ENCODE peak calls at places on chromosomes 1 and 21, in six cellular contexts. Q is left ventricle myocardium inferior, O is stomach, I is psoas muscle, Y is GM12878, G is heart right ventricle. W is an unnamed sample. For H3K36me3 and H3K4me1, the result is how much of the 10 kb centered on the place peaks cover.

GRCh38 chr21:20641251-20641650 is 357.0 kb upstream of the NCAM2 start:
- DNase-seq in Q (no peak), O (no peak), I (no peak), Y (no peak), G (no peak), W (no peak)

GRCh38 chr1:115077286-115077983 is 11.9 kb downstream of the TSPAN2 start:
- DNase-seq in Q (no peak), O (no peak), I (no peak), Y (no peak), G (no peak), W (no peak)

GRCh38 chr1:149966405-149966804 is 29.7 kb upstream of the MTMR11 start:
- DNase-seq in Q (no peak), O (no peak), I (no peak), Y (no peak), G (no peak), W (no peak)

GRCh38 chr1:224068458-224068770 is 45.5 kb upstream of the FBXO28 start:
- DNase-seq in Q (no peak), O (no peak), I (no peak), Y (no peak), G (no peak), W (no peak)

GRCh38 chr1:94895518-94895917 is 31.4 kb downstream of the CNN3 start:
- DNase-seq in Q (no peak), O (no peak), I (no peak), Y (no peak), G (no peak), W (no peak)

GRCh38 chr1:6177681-6178380 is 2.3 kb downstream of the CHD5 start:
- DNase-seq in Q (no peak), O (no peak), I (no peak), Y (no peak), G (no peak), W (no peak)

GRCh38 chr1:59678809-59679228 is 135.9 kb upstream of the HOOK1 start:
- DNase-seq in Q (no peak), O (no peak), I (no peak), Y (no peak), G (no peak), W (no peak)

GRCh38 chr1:96049759-96050409 is 671.7 kb upstream of the PTBP2 start:
- DNase-seq in Q (no peak), O (no peak), I (no peak), Y (no peak), G (no peak), W (no peak)

GRCh38 chr21:46376856-46377453 is 53.0 kb downstream of the PCNT start:
- DNase-seq in Q (no peak), O (no peak), I (peak), Y (no peak), G (no peak), W (no peak)

GRCh38 chr1:8089535-8090228 is 63.6 kb upstream of the ERRFI1 start:
- DNase-seq in Q (no peak), O (no peak), I (no peak), Y (no peak), G (no peak), W (no peak)

GRCh38 chr1:98985687-98986086 is 19.0 kb downstream of the PLPPR5 start:
- DNase-seq in Q (no peak), O (no peak), I (no peak), Y (no peak), G (no peak), W (no peak)

GRCh38 chr1:12447849-12448312 is 170.1 kb downstream of the DHRS3 start:
- DNase-seq in Q (no peak), O (no peak), I (no peak), Y (no peak), G (no peak), W (no peak)

GRCh38 chr1:11955221-11955620 is 20.7 kb downstream of the PLOD1 start:
- DNase-seq in Q (no peak), O (no peak), I (no peak), Y (no peak), G (no peak), W (no peak)

GRCh38 chr1:41072051-41072450 is 50.5 kb upstream of the SLFNL1 start:
- DNase-seq in Q (no peak), O (no peak), I (no peak), Y (no peak), G (no peak), W (no peak)

GRCh38 chr1:212884592-212884991 is 26.5 kb downstream of the FLVCR1 start:
- DNase-seq in Q (no peak), O (no peak), I (no peak), Y (no peak), G (no peak), W (no peak)

GRCh38 chr1:171576144-171576543 is 45.9 kb upstream of the MYOCOS start:
- DNase-seq in Q (no peak), O (no peak), I (no peak), Y (no peak), G (no peak), W (no peak)
- H3K36me3 ChIP-seq in Q (half or more), O (under half), I (half or more), Y (under half), G (half or more), W (under half)

GRCh38 chr1:164607351-164607750 is 48.4 kb downstream of the PBX1 start:
- DNase-seq in Q (no peak), O (no peak), I (no peak), Y (no peak), G (no peak), W (no peak)
- H3K4me1 ChIP-seq in Q (half or more), O (under half), I (half or more), Y (under half), G (under half), W (half or more)

GRCh38 chr1:211287218-211287617 is 28.1 kb downstream of the RCOR3 start:
- DNase-seq in Q (no peak), O (no peak), I (no peak), Y (no peak), G (no peak), W (no peak)

GRCh38 chr1:211296396-211296795 is 30.2 kb upstream of the TRAF5 start:
- DNase-seq in Q (no peak), O (no peak), I (no peak), Y (no peak), G (no peak), W (no peak)

DNA sequence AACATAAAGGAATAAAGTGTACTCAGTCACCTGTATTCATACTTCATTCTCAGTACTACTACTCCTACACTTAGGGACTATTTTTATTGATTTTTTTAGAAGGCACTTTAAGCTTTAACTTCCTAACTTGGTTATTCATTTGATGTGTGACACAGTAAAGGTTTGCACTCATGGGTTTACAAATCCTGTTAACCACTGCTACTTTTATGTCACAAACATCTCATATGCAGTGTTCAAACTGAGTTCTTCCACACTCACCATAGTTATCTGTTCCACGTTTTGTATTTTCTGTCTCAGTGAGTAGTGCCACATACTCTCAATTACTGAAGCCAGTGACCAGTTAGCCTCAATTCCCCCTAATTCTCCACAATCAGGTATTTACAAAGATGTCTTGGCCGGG is 33.2 kb downstream of the RCOR3 start:
- DNase-seq in Q (no peak), O (no peak), I (no peak), Y (no peak), G (no peak), W (no peak)
- H3K36me3 ChIP-seq in Q (half or more), O (under half), I (half or more), Y (under half), G (half or more), W (under half)

GRCh38 chr21:34129039-34129891 is 55.9 kb downstream of the MRPS6 start:
- DNase-seq in Q (peak), O (peak), I (peak), Y (no peak), G (peak), W (peak)
- H3K4me1 ChIP-seq in Q (half or more), O (under half), I (half or more), Y (under half), G (under half), W (half or more)

DNA sequence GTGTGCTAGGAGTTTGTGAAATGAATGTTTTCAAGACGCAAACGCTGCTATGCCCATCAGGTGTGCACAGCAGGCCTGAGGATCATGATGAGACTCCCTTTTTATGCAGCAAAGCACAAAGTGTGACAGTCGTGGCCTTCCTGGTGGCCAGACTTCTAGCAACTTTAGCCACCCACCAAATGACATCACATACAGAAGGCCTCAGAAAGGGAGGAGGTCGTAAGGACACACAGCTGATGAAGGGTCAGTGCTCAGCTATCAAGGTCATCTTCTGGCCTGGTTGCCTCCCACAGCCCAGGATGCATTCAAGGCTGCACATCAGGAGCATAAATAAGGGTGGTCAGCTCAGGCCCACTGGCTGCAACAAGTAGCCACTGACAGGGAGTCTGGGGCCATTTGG is 36.6 kb downstream of the BMP8A start:
- DNase-seq in Q (no peak), O (no peak), I (no peak), Y (no peak), G (no peak), W (no peak)
- H3K36me3 ChIP-seq in Q (half or more), O (under half), I (half or more), Y (under half), G (half or more), W (under half)

GRCh38 chr1:3599286-3599811 is 12.0 kb downstream of the MEGF6 start:
- DNase-seq in Q (no peak), O (no peak), I (peak), Y (no peak), G (no peak), W (no peak)
- H3K4me1 ChIP-seq in Q (under half), O (under half), I (under half), Y (under half), G (under half), W (under half)

GRCh38 chr1:168009322-168009721 is 72.5 kb upstream of the MPC2 start:
- DNase-seq in Q (no peak), O (no peak), I (no peak), Y (no peak), G (no peak), W (no peak)
- H3K36me3 ChIP-seq in Q (under half), O (under half), I (half or more), Y (under half), G (half or more), W (under half)

DNA sequence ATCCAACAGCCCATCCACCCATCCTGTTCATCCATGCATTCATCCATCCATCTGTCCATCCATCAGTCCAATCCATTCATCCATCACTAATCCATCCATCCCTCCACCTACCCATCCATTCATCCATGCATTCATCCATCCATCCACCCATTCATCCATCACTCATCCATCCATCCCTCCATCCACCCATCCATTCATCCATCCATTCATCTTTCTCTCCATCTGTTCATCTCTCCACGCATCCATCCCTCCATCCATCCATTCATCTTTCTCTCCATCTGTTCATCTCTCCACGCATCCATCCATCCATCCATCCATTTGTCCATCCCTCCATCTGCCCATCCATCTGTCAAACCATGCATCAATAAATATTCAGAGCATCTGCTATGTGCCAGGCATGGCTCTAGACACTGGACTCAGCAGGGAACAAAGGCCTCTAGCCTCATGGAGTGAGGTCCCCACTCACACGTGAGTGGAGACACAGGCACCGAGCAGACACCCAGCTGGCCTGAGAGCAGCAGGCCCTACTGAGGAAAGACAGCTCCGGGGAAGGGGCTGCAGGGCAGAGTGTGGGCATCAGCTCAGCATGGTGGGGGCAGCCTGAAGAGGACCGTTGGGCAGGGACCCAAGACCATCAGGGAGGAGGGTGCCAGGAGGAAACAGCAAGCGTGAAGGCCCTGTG is 9.6 kb downstream of the KRTAP10-1 start:
- DNase-seq in Q (no peak), O (no peak), I (no peak), Y (no peak), G (no peak), W (no peak)
- H3K4me1 ChIP-seq in Q (under half), O (under half), I (under half), Y (under half), G (under half), W (under half)